ENCODE peak calls at places on chromosomes 6 and 20, in five cellular contexts. B is SK-N-SH, N is K562, R is GM12878, Y is HepG2. Z is an unnamed sample.

GRCh38 chr20:63706852-63707557 is 771 bp downstream of the ARFRP1 start:
- DNase-seq in B (peak; percentile 70), N (peak; percentile 65), R (no peak), Y (peak; percentile 77), Z (peak; percentile 69)

GRCh38 chr6:5998741-5999687 is 7.7 kb downstream of the NRN1 start:
- DNase-seq in B (peak; percentile 49), N (no peak), R (no peak), Y (no peak), Z (no peak)

GRCh38 chr20:39282619-39283092 is 320.5 kb downstream of the DHX35 start:
- DNase-seq in B (no peak), N (no peak), R (no peak), Y (no peak), Z (no peak)

GRCh38 chr6:81683928-81684327 is 68.6 kb downstream of the TENT5A start:
- DNase-seq in B (peak; percentile 6), N (no peak), R (no peak), Y (no peak), Z (no peak)

GRCh38 chr20:35226775-35227681 is 538 bp downstream of the MMP24 start:
- DNase-seq in B (peak; percentile 86), N (peak; percentile 76), R (no peak), Y (peak; percentile 35), Z (no peak)

GRCh38 chr20:59958626-59959025 is 403 bp downstream of the CDH26 start:
- DNase-seq in B (no peak), N (no peak), R (no peak), Y (no peak), Z (no peak)

GRCh38 chr6:46217671-46218131 is 46.9 kb upstream of the ENPP5 start:
- DNase-seq in B (no peak), N (no peak), R (peak; percentile 57), Y (no peak), Z (no peak)

GRCh38 chr6:34295721-34296120 is 46.9 kb upstream of the SMIM29 start:
- DNase-seq in B (no peak), N (no peak), R (peak; percentile 95), Y (no peak), Z (no peak)

GRCh38 chr6:51077967-51078518 is 259.4 kb downstream of the TFAP2B start:
- DNase-seq in B (no peak), N (no peak), R (no peak), Y (no peak), Z (no peak)

GRCh38 chr20:56202493-56203077 is 45.9 kb upstream of the MC3R start:
- DNase-seq in B (peak; percentile 44), N (peak; percentile 13), R (no peak), Y (peak; percentile 13), Z (peak; percentile 7)

GRCh38 chr6:18515767-18516166 is 128.6 kb downstream of the RNF144B start:
- DNase-seq in B (no peak), N (no peak), R (no peak), Y (no peak), Z (no peak)

GRCh38 chr6:118968416-118968815 is 33.5 kb upstream of the MCM9 start:
- DNase-seq in B (no peak), N (no peak), R (no peak), Y (peak; percentile 26), Z (no peak)

GRCh38 chr20:37242503-37242902 is 19.1 kb downstream of the GHRH start:
- DNase-seq in B (no peak), N (no peak), R (no peak), Y (no peak), Z (no peak)

GRCh38 chr20:25408890-25409289 is 1.4 kb downstream of the GINS1 start:
- DNase-seq in B (no peak), N (no peak), R (no peak), Y (no peak), Z (no peak)

GRCh38 chr6:136779682-136780081 is 12.6 kb downstream of the MAP3K5 start:
- DNase-seq in B (no peak), N (no peak), R (no peak), Y (no peak), Z (no peak)

GRCh38 chr6:338815-339262 is 46.6 kb downstream of the DUSP22 start:
- DNase-seq in B (no peak), N (no peak), R (no peak), Y (no peak), Z (no peak)

GRCh38 chr6:13870185-13870584 is 54.6 kb upstream of the RNF182 start:
- DNase-seq in B (no peak), N (no peak), R (no peak), Y (no peak), Z (no peak)

GRCh38 chr6:151842816-151843215 is 35.3 kb downstream of the ESR1 start:
- DNase-seq in B (no peak), N (no peak), R (no peak), Y (no peak), Z (no peak)

GRCh38 chr6:141152951-141153350 is 979.8 kb upstream of the GJE1 start:
- DNase-seq in B (no peak), N (no peak), R (no peak), Y (no peak), Z (no peak)
- TF ChIP-seq GABPA in B (no peak), N (no peak), R (no peak), Y (no peak), Z (no peak)

GRCh38 chr6:55980627-55981211 is 105.3 kb upstream of the BMP5 start:
- DNase-seq in B (peak; percentile 29), N (no peak), R (no peak), Y (peak; percentile 42), Z (no peak)
- H3K27ac ChIP-seq in B (no peak overlapping the region), N (no peak overlapping the region), R (no peak overlapping the region), Y (no peak overlapping the region), Z (no peak overlapping the region)

GRCh38 chr20:51494241-51495110 is 48.0 kb downstream of the NFATC2 start:
- DNase-seq in B (no peak), N (no peak), R (no peak), Y (no peak), Z (peak; percentile 55)
- TF ChIP-seq REST in B (no peak), N (no peak), R (no peak), Y (no peak), Z (no peak)

GRCh38 chr6:161903584-161904232 is 629.8 kb upstream of the AGPAT4 start:
- DNase-seq in B (no peak), N (no peak), R (no peak), Y (no peak), Z (no peak)
- TF ChIP-seq GABPA in B (no peak), N (no peak), R (no peak), Y (no peak), Z (no peak)

GRCh38 chr20:45780159-45780558 is 11.5 kb downstream of the WFDC3 start:
- DNase-seq in B (no peak), N (no peak), R (no peak), Y (no peak), Z (no peak)
- H3K27ac ChIP-seq in B (no peak overlapping the region), N (no peak overlapping the region), R (no peak overlapping the region), Y (no peak overlapping the region), Z (no peak overlapping the region)

DNA sequence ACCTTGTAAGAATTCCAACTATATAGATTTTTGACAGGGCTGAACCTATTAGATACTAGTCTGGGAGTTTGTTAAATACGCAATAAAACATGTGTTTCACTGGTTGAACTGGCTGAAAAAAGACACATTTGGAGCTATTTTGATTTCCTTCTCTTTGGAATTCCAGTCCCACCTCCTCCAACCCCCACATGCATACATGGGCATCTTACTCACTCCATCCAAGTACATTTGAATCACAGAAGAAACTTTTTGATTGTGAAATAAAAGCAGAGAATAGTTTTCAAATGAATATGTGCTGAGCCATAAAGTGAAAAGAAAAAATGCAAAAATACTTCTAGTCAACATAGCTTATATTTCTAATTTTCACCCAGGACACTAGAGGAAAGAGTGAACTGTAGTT is 33.9 kb upstream of the STXBP5 start:
- DNase-seq in B (no peak), N (no peak), R (no peak), Y (no peak), Z (no peak)
- TF ChIP-seq REST in B (no peak), N (no peak), R (no peak), Y (no peak), Z (no peak)

DNA sequence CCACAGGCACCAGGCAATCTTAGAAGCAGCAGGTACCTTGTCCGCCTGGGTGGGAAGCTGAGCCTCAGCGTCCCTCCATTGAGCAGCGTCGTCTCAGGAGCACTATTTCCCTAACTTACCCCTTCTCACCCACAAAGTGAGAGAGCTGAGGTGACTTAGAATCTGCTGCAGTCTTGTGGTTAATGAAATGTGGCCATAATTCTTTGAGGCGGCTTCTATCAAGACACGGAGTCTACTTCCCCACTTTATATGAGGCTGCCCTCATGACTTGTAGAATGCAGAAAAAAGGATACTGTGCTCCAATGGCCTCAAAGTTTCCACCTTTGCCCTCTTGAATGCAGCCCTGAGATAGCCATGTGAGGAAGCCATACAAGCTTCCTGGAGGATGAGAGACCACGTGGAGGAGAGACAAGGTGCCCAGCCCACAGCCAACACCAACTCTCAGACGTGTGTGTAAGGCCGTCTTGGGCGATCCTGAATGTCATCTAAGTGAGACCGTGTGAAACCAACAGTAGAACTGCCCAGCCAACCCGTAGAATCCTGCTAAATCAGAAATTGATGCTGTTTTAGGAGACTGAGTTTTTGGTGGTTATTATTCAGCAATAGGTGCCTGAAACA is 9.1 kb upstream of the TAGAP start:
- DNase-seq in B (no peak), N (no peak), R (no peak), Y (no peak), Z (peak; percentile 82)
- TF ChIP-seq GABPA in B (no peak), N (no peak), R (no peak), Y (no peak), Z (no peak)